ENCODE peak calls at places on chromosomes 13 and 19, in nine cellular contexts. H is neural progenitor cell, M is ascending aorta, S is transverse colon, N is right atrium auricular region, A is fibroblast of lung, R is left ventricle myocardium inferior, B is A549, E is AG09319. I is an unnamed sample.

GRCh38 chr19:2475018-2475701 is 767 bp upstream of the GADD45B start:
- DNase-seq in H (peak; percentile 65), M (no peak), S (peak; percentile 65), N (no peak), A (peak; percentile 72), R (peak; percentile 62), B (peak; percentile 76), E (no peak), I (no peak)

GRCh38 chr19:2970201-2970838 is 7.0 kb upstream of the TLE6 start:
- DNase-seq in H (no peak), M (no peak), S (no peak), N (peak; percentile 84), A (peak; percentile 8), R (no peak), B (peak; percentile 32), E (no peak), I (no peak)

GRCh38 chr13:40471911-40472310 is 194.5 kb downstream of the FOXO1 start:
- DNase-seq in H (no peak), M (no peak), S (no peak), N (no peak), A (no peak), R (no peak), B (no peak), E (no peak), I (no peak)

GRCh38 chr19:35045667-35046300 is 4.3 kb downstream of the HPN start:
- DNase-seq in H (peak; percentile 55), M (no peak), S (no peak), N (no peak), A (no peak), R (no peak), B (peak; percentile 81), E (no peak), I (no peak)

GRCh38 chr13:41008349-41008980 is 10.7 kb downstream of the ELF1 start:
- DNase-seq in H (no peak), M (no peak), S (no peak), N (no peak), A (peak; percentile 54), R (no peak), B (peak; percentile 56), E (peak; percentile 27), I (no peak)

GRCh38 chr13:78589206-78589605 is 14.1 kb downstream of the POU4F1 start:
- DNase-seq in H (peak; percentile 90), M (no peak), S (no peak), N (no peak), A (peak; percentile 21), R (peak; percentile 32), B (no peak), E (no peak), I (no peak)

GRCh38 chr13:60572003-60572792 is 175.2 kb downstream of the TDRD3 start:
- DNase-seq in H (peak; percentile 20), M (no peak), S (no peak), N (no peak), A (peak; percentile 84), R (no peak), B (peak; percentile 60), E (no peak), I (no peak)

GRCh38 chr19:45027371-45027770 is 11.5 kb upstream of the CLASRP start:
- DNase-seq in H (no peak), M (no peak), S (no peak), N (no peak), A (no peak), R (no peak), B (no peak), E (no peak), I (no peak)

GRCh38 chr19:16893686-16893990 is 4.8 kb downstream of the F2RL3 start:
- DNase-seq in H (no peak), M (no peak), S (peak; percentile 40), N (no peak), A (no peak), R (no peak), B (no peak), E (no peak), I (no peak)

GRCh38 chr13:27857271-27857670 is 62.5 kb upstream of the PDX1 start:
- DNase-seq in H (no peak), M (no peak), S (no peak), N (no peak), A (no peak), R (no peak), B (no peak), E (no peak), I (no peak)

GRCh38 chr19:47542030-47542475 is 27.2 kb upstream of the NAPA start:
- DNase-seq in H (no peak), M (no peak), S (peak; percentile 24), N (no peak), A (peak; percentile 28), R (no peak), B (no peak), E (no peak), I (no peak)

GRCh38 chr19:47538812-47539211 is 23.9 kb upstream of the NAPA start:
- DNase-seq in H (no peak), M (no peak), S (no peak), N (no peak), A (no peak), R (no peak), B (no peak), E (no peak), I (no peak)

GRCh38 chr19:47541507-47541906 is 26.6 kb upstream of the NAPA start:
- DNase-seq in H (no peak), M (no peak), S (no peak), N (no peak), A (no peak), R (no peak), B (no peak), E (no peak), I (no peak)

GRCh38 chr19:47539747-47540311 is 25.0 kb upstream of the NAPA start:
- DNase-seq in H (no peak), M (no peak), S (no peak), N (no peak), A (no peak), R (no peak), B (no peak), E (no peak), I (no peak)

DNA sequence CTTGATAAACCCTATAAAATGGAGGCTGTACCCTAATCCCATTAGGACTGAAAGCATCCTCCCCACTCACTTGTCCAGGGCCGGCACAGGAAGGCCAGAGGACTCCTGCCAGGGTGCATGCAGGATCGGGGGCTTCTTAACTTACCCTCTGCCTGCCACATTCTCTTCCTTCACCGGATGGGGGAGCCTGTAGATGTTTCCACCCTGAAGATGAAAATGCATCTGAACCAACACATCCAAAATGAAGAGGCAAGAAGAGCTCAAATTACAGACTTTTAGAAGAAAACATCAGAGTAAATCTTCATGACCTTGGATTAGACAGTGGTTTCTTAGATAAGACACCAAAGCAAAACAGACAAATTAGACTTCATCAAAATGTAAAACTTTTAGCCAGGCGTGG is 25.9 kb upstream of the NAPA start:
- DNase-seq in H (peak; percentile 59), M (no peak), S (no peak), N (no peak), A (peak; percentile 21), R (no peak), B (peak; percentile 46), E (peak; percentile 25), I (no peak)
- TF ChIP-seq CTCF in H (peak; percentile 48), M (peak; percentile 22), S (peak; percentile 4), N (no peak), A (peak; percentile 60), R (peak; percentile 25), B (peak; percentile 31), E (peak; percentile 53), I (peak; percentile 56)

GRCh38 chr13:29564828-29565227 is 30.7 kb downstream of the SLC7A1 start:
- DNase-seq in H (no peak), M (no peak), S (no peak), N (no peak), A (no peak), R (no peak), B (no peak), E (no peak), I (no peak)
- TF ChIP-seq CTCF in H (no peak), M (peak; percentile 32), S (no peak), N (peak; percentile 5), A (peak; percentile 16), R (no peak), B (no peak), E (peak; percentile 5), I (peak; percentile 20)

DNA sequence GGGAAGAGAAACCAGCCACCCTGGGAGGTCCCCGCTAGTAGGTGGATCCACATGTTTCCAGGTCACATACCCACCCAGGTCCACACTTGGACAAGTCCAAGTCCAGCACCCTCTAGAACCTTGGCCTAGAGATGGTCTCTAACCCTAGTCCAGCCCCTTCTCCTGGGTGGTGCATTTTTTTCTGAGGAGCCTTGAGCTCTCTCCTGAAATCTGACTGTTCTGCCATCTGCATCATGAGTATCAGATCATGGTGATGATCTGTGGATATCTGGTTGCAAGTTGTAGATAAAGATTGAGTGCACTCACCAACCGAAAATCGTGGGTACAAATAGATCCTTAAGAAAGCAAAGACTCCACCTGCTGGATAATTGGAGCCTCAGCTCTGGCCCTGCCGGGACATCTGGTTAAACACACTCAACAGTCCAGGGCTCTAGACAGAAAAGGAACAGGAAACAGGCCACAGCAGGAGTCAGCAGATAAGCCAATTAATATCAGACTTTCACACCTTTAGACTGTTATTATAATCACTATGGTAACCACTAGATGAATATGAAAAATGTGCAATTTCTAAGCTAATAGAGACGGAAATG is 41.1 kb downstream of the GPR12 start:
- DNase-seq in H (no peak), M (no peak), S (no peak), N (peak; percentile 26), A (no peak), R (no peak), B (no peak), E (no peak), I (no peak)
- TF ChIP-seq CTCF in H (peak; percentile 33), M (no peak), S (no peak), N (no peak), A (no peak), R (peak; percentile 23), B (no peak), E (no peak), I (no peak)

GRCh38 chr19:4504297-4504701 is 14.0 kb downstream of the PLIN4 start:
- DNase-seq in H (no peak), M (no peak), S (no peak), N (no peak), A (no peak), R (no peak), B (no peak), E (no peak), I (no peak)
- TF ChIP-seq CTCF in H (no peak), M (no peak), S (no peak), N (no peak), A (no peak), R (no peak), B (no peak), E (no peak), I (no peak)

GRCh38 chr19:1396768-1397679 is 4.3 kb downstream of the GAMT start:
- DNase-seq in H (no peak), M (no peak), S (no peak), N (no peak), A (no peak), R (no peak), B (no peak), E (no peak), I (no peak)

GRCh38 chr19:1393841-1394240 is 7.5 kb downstream of the GAMT start:
- DNase-seq in H (no peak), M (no peak), S (no peak), N (no peak), A (no peak), R (no peak), B (no peak), E (no peak), I (no peak)

GRCh38 chr19:1394252-1395193 is 6.8 kb downstream of the GAMT start:
- DNase-seq in H (no peak), M (no peak), S (no peak), N (no peak), A (no peak), R (no peak), B (no peak), E (no peak), I (no peak)

GRCh38 chr19:1396019-1396767 is 5.1 kb downstream of the GAMT start:
- DNase-seq in H (no peak), M (no peak), S (no peak), N (no peak), A (no peak), R (no peak), B (no peak), E (no peak), I (no peak)

GRCh38 chr19:1395194-1396018 is 5.9 kb downstream of the GAMT start:
- DNase-seq in H (no peak), M (no peak), S (no peak), N (no peak), A (no peak), R (no peak), B (no peak), E (no peak), I (no peak)
- TF ChIP-seq CTCF in H (no peak), M (no peak), S (no peak), N (no peak), A (no peak), R (no peak), B (no peak), E (no peak), I (no peak)

I was measured in retinal pigment epithelial cell.